ENCODE peak calls at places on chromosomes 16 and 17, in eight cellular contexts. One of them, this sample, is unnamed. For H3K4me1, the result is how much of the 10 kb centered on the place peaks cover.

GRCh38 chr16:84766978-84767773 is 52.6 kb upstream of the CRISPLD2 start:
- DNase-seq in A549: no peak
- DNase-seq in esophagus muscularis mucosa: no peak
- DNase-seq in neural progenitor cell: no peak
- DNase-seq in kidney: no peak
- DNase-seq in astrocyte: no peak
- DNase-seq in adrenal gland: no peak
- DNase-seq in cardiac muscle cell: no peak
- DNase-seq in this sample: no peak

GRCh38 chr17:41527076-41528023 is 758 bp downstream of the KRT19 start:
- DNase-seq in A549: no peak
- DNase-seq in esophagus muscularis mucosa: no peak
- DNase-seq in neural progenitor cell: peak
- DNase-seq in kidney: peak
- DNase-seq in astrocyte: no peak
- DNase-seq in adrenal gland: no peak
- DNase-seq in cardiac muscle cell: peak
- DNase-seq in this sample: no peak

GRCh38 chr16:22093952-22094351 is 1.6 kb downstream of the VWA3A start:
- DNase-seq in A549: no peak
- DNase-seq in esophagus muscularis mucosa: peak
- DNase-seq in neural progenitor cell: peak
- DNase-seq in kidney: no peak
- DNase-seq in astrocyte: no peak
- DNase-seq in adrenal gland: no peak
- DNase-seq in cardiac muscle cell: no peak
- DNase-seq in this sample: no peak

GRCh38 chr17:82799591-82799990 is 40.2 kb downstream of the ZNF750 start:
- DNase-seq in A549: no peak
- DNase-seq in esophagus muscularis mucosa: no peak
- DNase-seq in neural progenitor cell: no peak
- DNase-seq in kidney: no peak
- DNase-seq in astrocyte: no peak
- DNase-seq in adrenal gland: no peak
- DNase-seq in cardiac muscle cell: no peak
- DNase-seq in this sample: no peak

GRCh38 chr16:80682435-80683070 is 121.8 kb downstream of the CDYL2 start:
- DNase-seq in A549: no peak
- DNase-seq in esophagus muscularis mucosa: peak
- DNase-seq in neural progenitor cell: no peak
- DNase-seq in kidney: no peak
- DNase-seq in astrocyte: peak
- DNase-seq in adrenal gland: no peak
- DNase-seq in cardiac muscle cell: no peak
- DNase-seq in this sample: no peak

GRCh38 chr17:19296786-19297778 is 59.9 kb downstream of the EPN2 start:
- DNase-seq in A549: no peak
- DNase-seq in esophagus muscularis mucosa: no peak
- DNase-seq in neural progenitor cell: no peak
- DNase-seq in kidney: no peak
- DNase-seq in astrocyte: no peak
- DNase-seq in adrenal gland: no peak
- DNase-seq in cardiac muscle cell: peak
- DNase-seq in this sample: no peak

GRCh38 chr16:80197790-80198201 is 343.0 kb upstream of the DYNLRB2 start:
- DNase-seq in A549: peak
- DNase-seq in esophagus muscularis mucosa: no peak
- DNase-seq in neural progenitor cell: no peak
- DNase-seq in kidney: no peak
- DNase-seq in astrocyte: peak
- DNase-seq in adrenal gland: no peak
- DNase-seq in cardiac muscle cell: no peak
- DNase-seq in this sample: no peak

GRCh38 chr17:80109066-80109618 is 7.8 kb downstream of the GAA start:
- DNase-seq in A549: no peak
- DNase-seq in esophagus muscularis mucosa: no peak
- DNase-seq in neural progenitor cell: no peak
- DNase-seq in kidney: peak
- DNase-seq in astrocyte: no peak
- DNase-seq in adrenal gland: no peak
- DNase-seq in cardiac muscle cell: no peak
- DNase-seq in this sample: no peak

GRCh38 chr17:17952691-17953090 is 19.5 kb downstream of the TOM1L2 start:
- DNase-seq in A549: no peak
- DNase-seq in esophagus muscularis mucosa: no peak
- DNase-seq in neural progenitor cell: no peak
- DNase-seq in kidney: no peak
- DNase-seq in astrocyte: no peak
- DNase-seq in adrenal gland: no peak
- DNase-seq in cardiac muscle cell: no peak
- DNase-seq in this sample: no peak

GRCh38 chr16:88376835-88377726 is 5.7 kb upstream of the ZNF469 start:
- DNase-seq in A549: no peak
- DNase-seq in esophagus muscularis mucosa: no peak
- DNase-seq in neural progenitor cell: no peak
- DNase-seq in kidney: peak
- DNase-seq in astrocyte: peak
- DNase-seq in adrenal gland: no peak
- DNase-seq in cardiac muscle cell: no peak
- DNase-seq in this sample: peak

GRCh38 chr17:36597229-36597628 is 4.2 kb upstream of the MRM1 start:
- DNase-seq in A549: no peak
- DNase-seq in esophagus muscularis mucosa: peak
- DNase-seq in neural progenitor cell: no peak
- DNase-seq in kidney: no peak
- DNase-seq in astrocyte: no peak
- DNase-seq in adrenal gland: no peak
- DNase-seq in cardiac muscle cell: peak
- DNase-seq in this sample: no peak

GRCh38 chr16:22727285-22728166 is 86.4 kb upstream of the HS3ST2 start:
- DNase-seq in A549: no peak
- DNase-seq in esophagus muscularis mucosa: no peak
- DNase-seq in neural progenitor cell: no peak
- DNase-seq in kidney: no peak
- DNase-seq in astrocyte: no peak
- DNase-seq in adrenal gland: no peak
- DNase-seq in cardiac muscle cell: no peak
- DNase-seq in this sample: no peak

GRCh38 chr17:75485688-75486087 is 29.3 kb downstream of the TMEM94 start:
- DNase-seq in A549: no peak
- DNase-seq in esophagus muscularis mucosa: no peak
- DNase-seq in neural progenitor cell: no peak
- DNase-seq in kidney: no peak
- DNase-seq in astrocyte: no peak
- DNase-seq in adrenal gland: no peak
- DNase-seq in cardiac muscle cell: no peak
- DNase-seq in this sample: no peak

GRCh38 chr17:69581061-69581955 is 166.8 kb downstream of the MAP2K6 start:
- DNase-seq in A549: no peak
- DNase-seq in esophagus muscularis mucosa: no peak
- DNase-seq in neural progenitor cell: no peak
- DNase-seq in kidney: no peak
- DNase-seq in astrocyte: peak
- DNase-seq in adrenal gland: no peak
- DNase-seq in cardiac muscle cell: no peak
- DNase-seq in this sample: no peak

GRCh38 chr16:14553447-14553846 is 76.6 kb downstream of the PARN start:
- DNase-seq in A549: no peak
- DNase-seq in esophagus muscularis mucosa: no peak
- DNase-seq in neural progenitor cell: no peak
- DNase-seq in kidney: no peak
- DNase-seq in astrocyte: no peak
- DNase-seq in adrenal gland: no peak
- DNase-seq in cardiac muscle cell: no peak
- DNase-seq in this sample: no peak

GRCh38 chr17:72187544-72187943 is 66.7 kb downstream of the SOX9 start:
- DNase-seq in A549: no peak
- DNase-seq in esophagus muscularis mucosa: no peak
- DNase-seq in neural progenitor cell: peak
- DNase-seq in kidney: peak
- DNase-seq in astrocyte: peak
- DNase-seq in adrenal gland: no peak
- DNase-seq in cardiac muscle cell: no peak
- DNase-seq in this sample: peak

GRCh38 chr17:54666559-54666958 is 234.1 kb upstream of the TOM1L1 start:
- DNase-seq in A549: no peak
- DNase-seq in esophagus muscularis mucosa: no peak
- DNase-seq in neural progenitor cell: no peak
- DNase-seq in kidney: no peak
- DNase-seq in astrocyte: no peak
- DNase-seq in adrenal gland: no peak
- DNase-seq in cardiac muscle cell: no peak
- DNase-seq in this sample: no peak

GRCh38 chr17:80817321-80817845 is 174.3 kb upstream of the CHMP6 start:
- DNase-seq in A549: no peak
- DNase-seq in esophagus muscularis mucosa: no peak
- DNase-seq in neural progenitor cell: no peak
- DNase-seq in kidney: peak
- DNase-seq in astrocyte: no peak
- DNase-seq in adrenal gland: no peak
- DNase-seq in cardiac muscle cell: no peak
- DNase-seq in this sample: no peak

GRCh38 chr17:57672205-57672632 is 72.9 kb downstream of the CCDC182 start:
- DNase-seq in A549: no peak
- DNase-seq in esophagus muscularis mucosa: peak
- DNase-seq in neural progenitor cell: no peak
- DNase-seq in kidney: no peak
- DNase-seq in astrocyte: peak
- DNase-seq in adrenal gland: no peak
- DNase-seq in cardiac muscle cell: no peak
- DNase-seq in this sample: no peak

GRCh38 chr16:74716355-74716754 is 15.7 kb upstream of the MLKL start:
- DNase-seq in A549: no peak
- DNase-seq in esophagus muscularis mucosa: no peak
- DNase-seq in neural progenitor cell: no peak
- DNase-seq in kidney: no peak
- DNase-seq in astrocyte: no peak
- DNase-seq in adrenal gland: no peak
- DNase-seq in cardiac muscle cell: no peak
- DNase-seq in this sample: no peak
- H3K4me1 ChIP-seq in A549: under half
- H3K4me1 ChIP-seq in esophagus muscularis mucosa: under half
- H3K4me1 ChIP-seq in neural progenitor cell: under half
- H3K4me1 ChIP-seq in kidney: under half
- H3K4me1 ChIP-seq in astrocyte: under half
- H3K4me1 ChIP-seq in adrenal gland: under half
- H3K4me1 ChIP-seq in cardiac muscle cell: under half
- H3K4me1 ChIP-seq in this sample: under half

DNA sequence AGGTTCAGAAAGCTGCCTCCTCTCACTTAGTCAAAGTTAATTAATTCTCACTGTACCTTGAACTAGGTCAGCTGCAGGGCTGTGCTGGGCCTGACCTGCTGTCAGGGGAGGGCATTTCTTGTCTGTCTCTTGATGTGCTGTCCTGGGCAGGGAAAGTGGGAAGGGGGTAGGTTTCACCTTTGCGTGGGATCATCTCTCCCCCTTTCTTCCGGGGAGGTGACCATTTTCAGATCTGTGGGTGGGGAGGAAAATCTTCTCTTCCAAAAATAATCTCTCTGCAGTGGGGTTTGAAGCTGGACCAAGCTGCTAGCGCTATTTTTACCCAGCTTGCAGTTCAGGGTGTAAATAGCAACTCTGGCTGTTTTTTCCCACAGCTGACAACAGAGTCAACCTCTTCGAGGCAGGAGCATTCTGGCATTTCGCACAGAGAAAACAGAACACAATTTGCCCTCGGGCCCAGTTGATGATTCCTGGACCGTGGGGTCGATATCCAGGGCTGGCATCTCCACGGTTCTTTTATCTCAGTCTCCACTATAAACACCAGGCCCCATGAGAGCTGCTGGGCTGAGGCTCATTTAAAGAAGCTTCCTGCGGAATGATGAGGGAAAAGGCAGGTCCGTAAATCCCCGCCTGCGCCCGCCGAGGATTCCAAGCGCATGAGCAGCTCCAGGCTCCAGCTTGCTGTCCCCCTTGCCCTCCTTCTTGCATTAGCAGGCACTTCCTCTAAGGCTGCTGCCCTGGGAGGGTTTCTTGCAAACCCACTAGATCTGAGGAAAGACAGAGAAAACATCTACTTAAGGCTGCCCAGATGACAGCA is 93.8 kb downstream of the YPEL2 start:
- DNase-seq in A549: no peak
- DNase-seq in esophagus muscularis mucosa: no peak
- DNase-seq in neural progenitor cell: no peak
- DNase-seq in kidney: peak
- DNase-seq in astrocyte: no peak
- DNase-seq in adrenal gland: no peak
- DNase-seq in cardiac muscle cell: peak
- DNase-seq in this sample: peak
- H3K4me1 ChIP-seq in A549: under half
- H3K4me1 ChIP-seq in esophagus muscularis mucosa: half or more
- H3K4me1 ChIP-seq in neural progenitor cell: under half
- H3K4me1 ChIP-seq in kidney: half or more
- H3K4me1 ChIP-seq in astrocyte: under half
- H3K4me1 ChIP-seq in adrenal gland: under half
- H3K4me1 ChIP-seq in cardiac muscle cell: half or more
- H3K4me1 ChIP-seq in this sample: under half

DNA sequence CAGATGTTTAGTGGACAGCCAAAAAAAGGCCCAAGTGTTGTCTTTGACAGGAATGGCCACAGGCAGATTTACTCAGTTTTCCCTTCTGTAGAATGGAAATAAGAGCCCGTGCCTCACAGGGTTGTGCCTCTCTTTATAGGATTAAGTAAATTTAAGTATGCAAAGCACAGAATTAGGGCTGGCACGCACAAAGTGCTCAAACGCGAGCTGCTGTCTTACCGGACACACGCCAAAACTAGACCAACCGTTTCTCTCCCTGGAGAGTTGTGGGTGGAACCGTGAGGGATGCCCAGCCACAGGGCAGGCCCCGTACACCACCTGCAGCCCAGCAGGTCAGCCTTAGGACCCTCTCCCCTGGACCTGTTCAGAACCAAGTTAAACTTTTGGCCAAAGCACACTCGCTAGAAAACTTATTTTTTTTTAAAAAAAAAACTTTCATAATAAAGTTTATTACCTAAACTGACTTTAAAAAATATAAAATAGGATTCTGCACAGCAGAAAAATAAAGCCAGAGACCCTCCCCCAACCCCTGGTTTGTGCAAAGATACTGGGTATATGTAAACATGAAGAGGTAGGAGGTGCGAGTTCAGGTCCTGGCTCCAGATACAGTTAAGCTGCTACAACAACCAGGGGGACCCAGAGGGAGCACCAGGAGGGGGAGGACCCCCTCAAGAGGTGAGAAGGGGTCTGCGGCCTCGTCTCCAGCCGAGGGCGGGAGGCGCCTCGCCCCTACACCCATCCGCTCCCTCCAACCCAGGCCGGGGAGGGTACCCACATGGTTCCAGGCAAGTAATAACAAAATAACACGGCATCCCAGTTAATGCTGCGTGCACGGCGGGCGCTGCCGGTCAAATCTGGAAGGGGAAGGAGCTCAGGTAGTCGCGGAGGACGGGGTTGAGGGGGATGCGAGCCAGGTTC is 1.8 kb downstream of the SOCS1 start:
- DNase-seq in A549: no peak
- DNase-seq in esophagus muscularis mucosa: no peak
- DNase-seq in neural progenitor cell: no peak
- DNase-seq in kidney: peak
- DNase-seq in astrocyte: no peak
- DNase-seq in adrenal gland: no peak
- DNase-seq in cardiac muscle cell: no peak
- DNase-seq in this sample: no peak
- H3K4me1 ChIP-seq in A549: under half
- H3K4me1 ChIP-seq in esophagus muscularis mucosa: half or more
- H3K4me1 ChIP-seq in neural progenitor cell: under half
- H3K4me1 ChIP-seq in kidney: under half
- H3K4me1 ChIP-seq in astrocyte: under half
- H3K4me1 ChIP-seq in adrenal gland: under half
- H3K4me1 ChIP-seq in cardiac muscle cell: under half
- H3K4me1 ChIP-seq in this sample: under half

GRCh38 chr17:44970136-44970737 is 2.1 kb upstream of the C1QL1 start:
- DNase-seq in A549: no peak
- DNase-seq in esophagus muscularis mucosa: no peak
- DNase-seq in neural progenitor cell: peak
- DNase-seq in kidney: no peak
- DNase-seq in astrocyte: peak
- DNase-seq in adrenal gland: no peak
- DNase-seq in cardiac muscle cell: peak
- DNase-seq in this sample: peak
- H3K4me1 ChIP-seq in A549: under half
- H3K4me1 ChIP-seq in esophagus muscularis mucosa: under half
- H3K4me1 ChIP-seq in neural progenitor cell: under half
- H3K4me1 ChIP-seq in kidney: under half
- H3K4me1 ChIP-seq in astrocyte: under half
- H3K4me1 ChIP-seq in adrenal gland: under half
- H3K4me1 ChIP-seq in cardiac muscle cell: under half
- H3K4me1 ChIP-seq in this sample: under half